ENCODE peak calls at places on chromosomes 16 and 17, in seven cellular contexts. One of them, this sample, is unnamed.
A peak's percentile ranks its signal among the peaks of the same experiment; 100 is the strongest.

GRCh38 chr16:15507299-15507958 is 73.0 kb downstream of the BMERB1 start:
- DNase-seq in tibial nerve: peak; percentile 51
- DNase-seq in lower lobe of right lung: no peak
- DNase-seq in BE2C: no peak
- DNase-seq in WTC11: no peak
- DNase-seq in cardiac fibroblast: peak; percentile 45
- DNase-seq in heart right ventricle: no peak
- DNase-seq in this sample: peak; percentile 68

GRCh38 chr17:14297161-14297851 is 3.6 kb upstream of the HS3ST3B1 start:
- DNase-seq in WTC11: peak; percentile 77
- DNase-seq in lower lobe of right lung: peak; percentile 54
- DNase-seq in tibial nerve: no peak
- DNase-seq in cardiac fibroblast: peak; percentile 51
- DNase-seq in heart right ventricle: peak; percentile 67
- DNase-seq in BE2C: no peak
- DNase-seq in this sample: no peak

GRCh38 chr16:89253548-89254287 is 36.2 kb downstream of the ZNF778 start:
- DNase-seq in heart right ventricle: no peak
- DNase-seq in cardiac fibroblast: no peak
- DNase-seq in lower lobe of right lung: no peak
- DNase-seq in WTC11: no peak
- DNase-seq in tibial nerve: no peak
- DNase-seq in BE2C: no peak
- DNase-seq in this sample: no peak

GRCh38 chr17:5837055-5837491 is 233.1 kb upstream of the WSCD1 start:
- DNase-seq in cardiac fibroblast: peak; percentile 71
- DNase-seq in BE2C: no peak
- DNase-seq in WTC11: no peak
- DNase-seq in tibial nerve: no peak
- DNase-seq in lower lobe of right lung: no peak
- DNase-seq in heart right ventricle: no peak
- DNase-seq in this sample: peak; percentile 52

GRCh38 chr17:38898812-38899348 is 26.5 kb upstream of the LASP1NB start:
- DNase-seq in WTC11: no peak
- DNase-seq in lower lobe of right lung: peak; percentile 70
- DNase-seq in heart right ventricle: peak; percentile 43
- DNase-seq in cardiac fibroblast: peak; percentile 69
- DNase-seq in tibial nerve: no peak
- DNase-seq in BE2C: no peak
- DNase-seq in this sample: no peak

GRCh38 chr17:5198472-5198871 is 6.8 kb upstream of the ZNF594 start:
- DNase-seq in cardiac fibroblast: no peak
- DNase-seq in lower lobe of right lung: no peak
- DNase-seq in heart right ventricle: no peak
- DNase-seq in tibial nerve: no peak
- DNase-seq in WTC11: no peak
- DNase-seq in BE2C: no peak
- DNase-seq in this sample: no peak

GRCh38 chr17:6496116-6496481 is 51.8 kb downstream of the PIMREG start:
- DNase-seq in tibial nerve: no peak
- DNase-seq in BE2C: no peak
- DNase-seq in heart right ventricle: no peak
- DNase-seq in lower lobe of right lung: peak; percentile 31
- DNase-seq in WTC11: peak; percentile 77
- DNase-seq in cardiac fibroblast: no peak
- DNase-seq in this sample: no peak

GRCh38 chr17:76820523-76820922 is 47.7 kb upstream of the MGAT5B start:
- DNase-seq in cardiac fibroblast: no peak
- DNase-seq in heart right ventricle: no peak
- DNase-seq in lower lobe of right lung: no peak
- DNase-seq in WTC11: no peak
- DNase-seq in BE2C: peak; percentile 76
- DNase-seq in tibial nerve: no peak
- DNase-seq in this sample: no peak

GRCh38 chr17:38663125-38663751 is 11.5 kb downstream of the EPOP start:
- DNase-seq in WTC11: peak; percentile 95
- DNase-seq in lower lobe of right lung: peak; percentile 74
- DNase-seq in tibial nerve: no peak
- DNase-seq in BE2C: peak; percentile 90
- DNase-seq in heart right ventricle: peak; percentile 45
- DNase-seq in cardiac fibroblast: peak; percentile 46
- DNase-seq in this sample: peak; percentile 63

GRCh38 chr16:87012954-87013938 is 303.9 kb downstream of the C16orf95 start:
- DNase-seq in heart right ventricle: no peak
- DNase-seq in WTC11: peak; percentile 19
- DNase-seq in tibial nerve: no peak
- DNase-seq in cardiac fibroblast: no peak
- DNase-seq in lower lobe of right lung: no peak
- DNase-seq in BE2C: no peak
- DNase-seq in this sample: no peak

GRCh38 chr17:59503489-59503888 is 61.9 kb upstream of the DHX40 start:
- DNase-seq in tibial nerve: no peak
- DNase-seq in WTC11: no peak
- DNase-seq in BE2C: no peak
- DNase-seq in cardiac fibroblast: no peak
- DNase-seq in heart right ventricle: no peak
- DNase-seq in lower lobe of right lung: no peak
- DNase-seq in this sample: no peak

GRCh38 chr16:53156516-53156915 is 101.7 kb downstream of the CHD9 start:
- DNase-seq in tibial nerve: no peak
- DNase-seq in heart right ventricle: no peak
- DNase-seq in cardiac fibroblast: peak; percentile 35
- DNase-seq in BE2C: no peak
- DNase-seq in lower lobe of right lung: no peak
- DNase-seq in WTC11: no peak
- DNase-seq in this sample: peak; percentile 33

GRCh38 chr17:3723188-3723555 is 531 bp upstream of the HASPIN start:
- DNase-seq in heart right ventricle: no peak
- DNase-seq in WTC11: no peak
- DNase-seq in lower lobe of right lung: no peak
- DNase-seq in cardiac fibroblast: no peak
- DNase-seq in tibial nerve: no peak
- DNase-seq in BE2C: no peak
- DNase-seq in this sample: peak; percentile 6

GRCh38 chr17:49497147-49498036 is 2.3 kb downstream of the NGFR start:
- DNase-seq in lower lobe of right lung: no peak
- DNase-seq in heart right ventricle: peak; percentile 66
- DNase-seq in tibial nerve: peak; percentile 60
- DNase-seq in BE2C: peak; percentile 79
- DNase-seq in cardiac fibroblast: peak; percentile 11
- DNase-seq in WTC11: peak; percentile 76
- DNase-seq in this sample: no peak

GRCh38 chr16:57540906-57541753 is 1.3 kb upstream of the ADGRG5 start:
- DNase-seq in lower lobe of right lung: peak; percentile 25
- DNase-seq in heart right ventricle: no peak
- DNase-seq in tibial nerve: no peak
- DNase-seq in cardiac fibroblast: no peak
- DNase-seq in BE2C: no peak
- DNase-seq in WTC11: no peak
- DNase-seq in this sample: no peak

GRCh38 chr16:49587051-49587450 is 213.4 kb downstream of the C16orf78 start:
- DNase-seq in tibial nerve: no peak
- DNase-seq in WTC11: no peak
- DNase-seq in heart right ventricle: no peak
- DNase-seq in cardiac fibroblast: no peak
- DNase-seq in lower lobe of right lung: no peak
- DNase-seq in BE2C: no peak
- DNase-seq in this sample: no peak

GRCh38 chr16:89687092-89687940 is 827 bp downstream of the CDK10 start:
- DNase-seq in WTC11: no peak
- DNase-seq in BE2C: no peak
- DNase-seq in heart right ventricle: no peak
- DNase-seq in cardiac fibroblast: peak; percentile 49
- DNase-seq in lower lobe of right lung: peak; percentile 57
- DNase-seq in tibial nerve: no peak
- DNase-seq in this sample: peak; percentile 33

GRCh38 chr17:39016193-39017153 is 49.3 kb upstream of the FBXO47 start:
- DNase-seq in tibial nerve: no peak
- DNase-seq in WTC11: no peak
- DNase-seq in lower lobe of right lung: no peak
- DNase-seq in heart right ventricle: no peak
- DNase-seq in cardiac fibroblast: peak; percentile 68
- DNase-seq in BE2C: no peak
- DNase-seq in this sample: no peak

DNA sequence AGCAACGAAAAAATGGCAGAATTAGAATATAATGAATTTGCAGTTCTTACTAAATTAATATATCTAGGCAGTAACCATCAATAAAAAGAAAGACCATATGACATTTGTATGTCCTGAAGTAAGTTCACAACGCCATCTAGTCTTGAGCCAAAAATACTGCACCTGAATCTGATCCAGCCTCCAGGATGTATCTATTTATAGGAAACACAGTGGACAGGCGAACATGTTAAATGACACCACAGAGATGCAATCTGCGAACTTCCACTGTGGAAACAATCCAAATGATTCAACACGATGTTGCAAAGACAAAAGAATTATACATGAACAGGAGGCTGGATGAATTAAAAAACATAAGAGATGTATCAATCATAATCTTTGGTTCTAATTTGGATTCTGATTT is 197.6 kb downstream of the CDH13 start:
- DNase-seq in lower lobe of right lung: no peak
- DNase-seq in cardiac fibroblast: peak; percentile 30
- DNase-seq in WTC11: no peak
- DNase-seq in heart right ventricle: no peak
- DNase-seq in tibial nerve: no peak
- DNase-seq in BE2C: no peak
- DNase-seq in this sample: peak; percentile 4
- TF ChIP-seq CTCF in lower lobe of right lung: no peak
- TF ChIP-seq CTCF in cardiac fibroblast: peak; percentile 10
- TF ChIP-seq CTCF in WTC11: no peak
- TF ChIP-seq CTCF in heart right ventricle: no peak
- TF ChIP-seq CTCF in tibial nerve: no peak
- TF ChIP-seq CTCF in BE2C: no peak
- TF ChIP-seq CTCF in this sample: no peak

GRCh38 chr17:42568341-42569111 is 1.6 kb downstream of the MLX start:
- DNase-seq in BE2C: no peak
- DNase-seq in WTC11: no peak
- DNase-seq in tibial nerve: no peak
- DNase-seq in lower lobe of right lung: no peak
- DNase-seq in cardiac fibroblast: no peak
- DNase-seq in heart right ventricle: no peak
- DNase-seq in this sample: no peak

GRCh38 chr17:42566215-42566872 is 556 bp upstream of the MLX start:
- DNase-seq in WTC11: no peak
- DNase-seq in tibial nerve: no peak
- DNase-seq in lower lobe of right lung: no peak
- DNase-seq in heart right ventricle: no peak
- DNase-seq in cardiac fibroblast: no peak
- DNase-seq in BE2C: no peak
- DNase-seq in this sample: no peak

GRCh38 chr17:42564815-42565522 is 1.9 kb upstream of the MLX start:
- DNase-seq in WTC11: no peak
- DNase-seq in lower lobe of right lung: no peak
- DNase-seq in BE2C: no peak
- DNase-seq in heart right ventricle: no peak
- DNase-seq in tibial nerve: no peak
- DNase-seq in cardiac fibroblast: no peak
- DNase-seq in this sample: no peak

GRCh38 chr17:42565523-42566214 is 1.2 kb upstream of the MLX start:
- DNase-seq in BE2C: no peak
- DNase-seq in heart right ventricle: no peak
- DNase-seq in lower lobe of right lung: no peak
- DNase-seq in tibial nerve: no peak
- DNase-seq in cardiac fibroblast: no peak
- DNase-seq in WTC11: no peak
- DNase-seq in this sample: no peak

DNA sequence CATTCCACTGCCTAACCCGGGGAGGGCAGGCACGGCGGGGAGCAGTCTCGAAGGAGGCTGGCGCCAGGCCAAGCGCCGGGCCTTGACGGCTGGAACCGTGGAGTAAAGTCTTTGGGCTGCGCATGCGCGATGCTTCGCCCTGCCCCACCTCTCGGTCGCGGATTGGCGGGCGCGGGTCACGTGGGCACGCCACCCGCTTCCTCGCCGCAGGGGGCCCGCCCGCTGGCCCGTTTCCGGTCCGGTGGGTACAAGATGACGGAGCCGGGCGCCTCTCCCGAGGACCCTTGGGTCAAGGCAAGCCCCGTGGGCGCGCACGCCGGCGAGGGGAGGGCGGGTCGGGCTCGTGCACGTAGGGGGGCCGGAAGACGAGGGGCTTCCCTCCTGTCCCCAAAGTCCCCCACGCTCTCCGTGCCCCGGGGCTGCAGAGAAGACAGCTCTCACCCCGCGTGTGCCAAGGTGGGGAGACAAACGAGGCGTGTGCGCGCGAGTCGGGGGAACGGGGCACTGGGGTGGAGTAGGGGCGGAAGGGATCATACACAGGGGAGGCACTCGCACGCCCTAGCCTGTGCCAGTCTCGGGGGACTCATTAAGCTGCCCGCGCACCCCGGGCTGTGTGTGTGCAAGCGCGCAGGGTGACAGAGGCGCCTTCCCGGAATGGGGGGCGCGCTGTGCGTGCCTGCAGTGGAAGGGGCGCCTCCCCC is at the start of gene MLX:
- DNase-seq in cardiac fibroblast: peak; percentile 91
- DNase-seq in BE2C: peak; percentile 96
- DNase-seq in heart right ventricle: peak; percentile 97
- DNase-seq in tibial nerve: peak; percentile 85
- DNase-seq in lower lobe of right lung: peak; percentile 97
- DNase-seq in WTC11: peak; percentile 92
- DNase-seq in this sample: peak; percentile 81
- TF ChIP-seq CTCF in cardiac fibroblast: no peak
- TF ChIP-seq CTCF in BE2C: no peak
- TF ChIP-seq CTCF in heart right ventricle: no peak
- TF ChIP-seq CTCF in tibial nerve: peak; percentile 35
- TF ChIP-seq CTCF in lower lobe of right lung: no peak
- TF ChIP-seq CTCF in WTC11: no peak
- TF ChIP-seq CTCF in this sample: peak; percentile 32

GRCh38 chr16:68749424-68749823 is 12.3 kb downstream of the CDH1 start:
- DNase-seq in tibial nerve: no peak
- DNase-seq in heart right ventricle: no peak
- DNase-seq in BE2C: no peak
- DNase-seq in WTC11: peak; percentile 59
- DNase-seq in cardiac fibroblast: no peak
- DNase-seq in lower lobe of right lung: no peak
- DNase-seq in this sample: no peak
- TF ChIP-seq CTCF in tibial nerve: no peak
- TF ChIP-seq CTCF in heart right ventricle: no peak
- TF ChIP-seq CTCF in BE2C: no peak
- TF ChIP-seq CTCF in WTC11: no peak
- TF ChIP-seq CTCF in cardiac fibroblast: no peak
- TF ChIP-seq CTCF in lower lobe of right lung: no peak
- TF ChIP-seq CTCF in this sample: no peak

DNA sequence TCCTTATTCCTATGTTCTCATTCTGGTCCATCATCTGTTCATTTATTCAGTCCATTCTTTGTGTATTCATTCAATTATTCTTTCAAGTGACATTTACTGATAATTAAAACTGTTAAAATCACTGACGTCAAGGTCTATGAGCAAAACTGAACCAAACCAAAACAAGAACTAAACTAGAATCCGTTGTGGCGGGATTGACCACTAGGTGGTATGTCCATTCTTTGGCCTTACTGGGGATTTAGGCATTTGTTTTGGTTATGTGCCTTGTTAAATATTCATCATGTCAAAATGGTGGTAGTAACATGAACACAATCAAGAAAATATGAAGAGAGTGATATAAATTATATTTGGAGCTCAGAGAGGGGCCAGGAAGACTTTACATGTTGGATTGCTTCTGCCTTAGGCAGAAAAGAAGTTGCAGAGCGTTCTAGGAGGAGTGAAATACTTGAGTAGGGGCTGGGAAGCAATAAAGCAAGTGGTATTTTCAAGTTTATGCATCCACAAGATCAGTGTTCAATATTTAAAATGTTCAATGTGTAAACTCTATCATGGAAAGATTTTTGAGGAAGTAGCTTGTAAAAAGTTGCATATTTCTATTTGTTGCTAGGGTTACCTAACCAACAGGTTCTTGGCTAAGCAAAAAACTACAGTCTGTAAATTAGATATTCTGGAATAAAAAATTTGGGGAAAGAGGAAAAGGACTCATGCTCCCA is 129.0 kb downstream of the CDH13 start:
- DNase-seq in lower lobe of right lung: no peak
- DNase-seq in BE2C: no peak
- DNase-seq in cardiac fibroblast: peak; percentile 28
- DNase-seq in heart right ventricle: no peak
- DNase-seq in tibial nerve: no peak
- DNase-seq in WTC11: peak; percentile 14
- DNase-seq in this sample: no peak
- TF ChIP-seq CTCF in lower lobe of right lung: no peak
- TF ChIP-seq CTCF in BE2C: no peak
- TF ChIP-seq CTCF in cardiac fibroblast: peak; percentile 17
- TF ChIP-seq CTCF in heart right ventricle: no peak
- TF ChIP-seq CTCF in tibial nerve: no peak
- TF ChIP-seq CTCF in WTC11: no peak
- TF ChIP-seq CTCF in this sample: peak; percentile 60